ENCODE peak calls at places on chromosomes 1 and 21, in four cellular contexts. P is GM12892, M is neural crest cell, V is ovary. X is an unnamed sample.

GRCh38 chr1:110308247-110308646 is 30.9 kb upstream of the RBM15 start:
- DNase-seq in V (no peak), M (no peak), P (no peak), X (no peak)

GRCh38 chr1:54069792-54070548 is 16.6 kb downstream of the TCEANC2 start:
- DNase-seq in V (no peak), M (no peak), P (no peak), X (peak)

GRCh38 chr1:204343247-204343646 is 16.5 kb downstream of the PLEKHA6 start:
- DNase-seq in M (no peak), P (no peak), V (no peak), X (no peak)

GRCh38 chr1:23444596-23445390 is 20.2 kb upstream of the TCEA3 start:
- DNase-seq in M (no peak), V (no peak), P (no peak), X (no peak)

GRCh38 chr1:3442331-3442730 is 12.1 kb upstream of the ARHGEF16 start:
- DNase-seq in M (no peak), P (no peak), V (peak), X (no peak)

GRCh38 chr1:11735854-11736745 is at the start of gene AGTRAP:
- DNase-seq in P (peak), M (peak), V (peak), X (peak)

GRCh38 chr1:178537445-178538090 is 24.7 kb downstream of the TEX35 start:
- DNase-seq in M (no peak), V (no peak), P (no peak), X (no peak)

GRCh38 chr1:60745444-60745843 is 336.9 kb upstream of the NFIA start:
- DNase-seq in V (no peak), P (no peak), M (no peak), X (no peak)

GRCh38 chr1:9590201-9590600 is 1.5 kb downstream of the TMEM201 start:
- DNase-seq in M (no peak), P (no peak), V (no peak), X (no peak)

GRCh38 chr21:27572681-27573080 is 605.8 kb upstream of the ADAMTS5 start:
- DNase-seq in P (no peak), V (no peak), M (no peak), X (peak)

GRCh38 chr1:64654519-64655341 is 90.1 kb upstream of the RAVER2 start:
- DNase-seq in V (peak), P (no peak), M (no peak), X (peak)

GRCh38 chr1:227540170-227541098 is 22.9 kb upstream of the ZNF678 start:
- DNase-seq in M (no peak), V (no peak), P (no peak), X (no peak)

GRCh38 chr1:27581823-27582243 is 22.1 kb downstream of the AHDC1 start:
- DNase-seq in P (no peak), M (no peak), V (no peak), X (no peak)

GRCh38 chr1:30523055-30524020 is 200.0 kb downstream of the MATN1 start:
- DNase-seq in V (no peak), M (no peak), P (no peak), X (peak)